ENCODE peak calls at places on chromosomes 16 and 17, in four cellular contexts. A, J, T and F are unnamed samples.

GRCh38 chr17:27666831-27667560 is 36.0 kb downstream of the LGALS9 start:
- DNase-seq in A (no peak), J (no peak), T (no peak), F (no peak)

GRCh38 chr17:79009397-79010303 is at the start of gene CANT1:
- DNase-seq in A (peak; percentile 62), J (peak; percentile 85), T (peak; percentile 74), F (peak; percentile 81)

GRCh38 chr16:11852092-11852809 is 909 bp upstream of the RSL1D1 start:
- DNase-seq in A (no peak), J (no peak), T (no peak), F (peak; percentile 57)

GRCh38 chr16:15494231-15494630 is 59.8 kb downstream of the BMERB1 start:
- DNase-seq in A (peak; percentile 81), J (peak; percentile 65), T (no peak), F (peak; percentile 69)

GRCh38 chr16:57704011-57704904 is 9.7 kb downstream of the DRC7 start:
- DNase-seq in A (no peak), J (no peak), T (no peak), F (no peak)

GRCh38 chr17:50196036-50196435 is 5.4 kb downstream of the COL1A1 start:
- DNase-seq in A (no peak), J (no peak), T (no peak), F (no peak)

GRCh38 chr17:48026503-48027321 is 10.9 kb downstream of the COPZ2 start:
- DNase-seq in A (peak; percentile 91), J (peak; percentile 83), T (peak; percentile 60), F (peak; percentile 86)

GRCh38 chr16:9469512-9469911 is 378.1 kb downstream of the HAPSTR1 start:
- DNase-seq in A (no peak), J (no peak), T (no peak), F (peak; percentile 91)

GRCh38 chr16:48491517-48491916 is 106.3 kb upstream of the SIAH1 start:
- DNase-seq in A (no peak), J (no peak), T (no peak), F (no peak)

GRCh38 chr17:21042434-21043295 is at the start of gene USP22:
- DNase-seq in A (peak; percentile 42), J (no peak), T (peak; percentile 23), F (peak; percentile 56)

GRCh38 chr17:73835605-73836004 is 191.4 kb upstream of the SDK2 start:
- DNase-seq in A (no peak), J (no peak), T (no peak), F (no peak)

GRCh38 chr16:72664122-72664479 is 383.8 kb downstream of the ZFHX3 start:
- DNase-seq in A (no peak), J (no peak), T (no peak), F (no peak)

GRCh38 chr17:69574257-69575197 is 160.0 kb downstream of the MAP2K6 start:
- DNase-seq in A (no peak), J (peak; percentile 73), T (no peak), F (peak; percentile 75)

GRCh38 chr17:9890124-9890523 is 14.9 kb downstream of the RCVRN start:
- DNase-seq in A (peak; percentile 64), J (no peak), T (no peak), F (peak; percentile 6)

GRCh38 chr17:47810200-47810821 is 11.3 kb downstream of the OSBPL7 start:
- DNase-seq in A (peak; percentile 91), J (peak; percentile 90), T (no peak), F (peak; percentile 95)

GRCh38 chr16:56919099-56919800 is 12.7 kb upstream of the HERPUD1 start:
- DNase-seq in A (no peak), J (no peak), T (no peak), F (no peak)

GRCh38 chr17:61495161-61495857 is 43.1 kb downstream of the TBX4 start:
- DNase-seq in A (peak; percentile 98), J (peak; percentile 16), T (no peak), F (no peak)

GRCh38 chr17:42670199-42670924 is 6.4 kb downstream of the PLEKHH3 start:
- DNase-seq in A (no peak), J (no peak), T (no peak), F (no peak)

GRCh38 chr17:65531508-65532431 is 29.7 kb downstream of the AXIN2 start:
- DNase-seq in A (no peak), J (peak; percentile 71), T (no peak), F (no peak)

GRCh38 chr17:48492401-48493298 is 38.2 kb downstream of the HOXB1 start:
- DNase-seq in A (peak; percentile 67), J (peak; percentile 76), T (peak; percentile 55), F (peak; percentile 58)

GRCh38 chr16:22425036-22425801 is 50.8 kb upstream of the CDR2 start:
- DNase-seq in A (no peak), J (no peak), T (no peak), F (no peak)

GRCh38 chr16:58034786-58035185 is 9.2 kb downstream of the MMP15 start:
- DNase-seq in A (no peak), J (no peak), T (no peak), F (no peak)

GRCh38 chr16:1916654-1916990 is 1.6 kb downstream of the HS3ST6 start:
- DNase-seq in A (no peak), J (no peak), T (no peak), F (no peak)

GRCh38 chr16:82761858-82762257 is 135.1 kb downstream of the CDH13 start:
- DNase-seq in A (peak; percentile 25), J (peak; percentile 14), T (no peak), F (no peak)